ENCODE peak calls at places on chromosomes 7 and 10, in four cellular contexts. One of them, this sample, is unnamed.

GRCh38 chr7:131021902-131022301 is 287.9 kb upstream of the KLF14 start:
- DNase-seq in aorta: no peak
- DNase-seq in stimulated activated CD4-positive, alpha-beta T cell treated with anti-CD3 and anti-CD28 coated beads, Interleukin-12 subunit alpha, Interleukin-12 subunit beta, amount 100 ng/mL, for 4 hours: no peak
- DNase-seq in NCI-H2081: no peak
- DNase-seq in this sample: no peak

GRCh38 chr7:824106-824505 is 8.2 kb upstream of the SUN1 start:
- DNase-seq in aorta: no peak
- DNase-seq in stimulated activated CD4-positive, alpha-beta T cell treated with anti-CD3 and anti-CD28 coated beads, Interleukin-12 subunit alpha, Interleukin-12 subunit beta, amount 100 ng/mL, for 4 hours: no peak
- DNase-seq in NCI-H2081: no peak
- DNase-seq in this sample: no peak

GRCh38 chr10:73892314-73893080 is 18.1 kb upstream of the CAMK2G start:
- DNase-seq in aorta: no peak
- DNase-seq in stimulated activated CD4-positive, alpha-beta T cell treated with anti-CD3 and anti-CD28 coated beads, Interleukin-12 subunit alpha, Interleukin-12 subunit beta, amount 100 ng/mL, for 4 hours: no peak
- DNase-seq in NCI-H2081: no peak
- DNase-seq in this sample: no peak

GRCh38 chr7:842436-843031 is 10.3 kb downstream of the SUN1 start:
- DNase-seq in aorta: no peak
- DNase-seq in stimulated activated CD4-positive, alpha-beta T cell treated with anti-CD3 and anti-CD28 coated beads, Interleukin-12 subunit alpha, Interleukin-12 subunit beta, amount 100 ng/mL, for 4 hours: no peak
- DNase-seq in NCI-H2081: peak; percentile 13
- DNase-seq in this sample: no peak

GRCh38 chr10:46268076-46268881 is 18.5 kb upstream of the ANTXRL start:
- DNase-seq in aorta: no peak
- DNase-seq in stimulated activated CD4-positive, alpha-beta T cell treated with anti-CD3 and anti-CD28 coated beads, Interleukin-12 subunit alpha, Interleukin-12 subunit beta, amount 100 ng/mL, for 4 hours: peak; percentile 40
- DNase-seq in NCI-H2081: no peak
- DNase-seq in this sample: no peak

GRCh38 chr7:44293561-44294324 is 31.7 kb downstream of the CAMK2B start:
- DNase-seq in aorta: peak; percentile 42
- DNase-seq in stimulated activated CD4-positive, alpha-beta T cell treated with anti-CD3 and anti-CD28 coated beads, Interleukin-12 subunit alpha, Interleukin-12 subunit beta, amount 100 ng/mL, for 4 hours: no peak
- DNase-seq in NCI-H2081: no peak
- DNase-seq in this sample: no peak

GRCh38 chr10:108578258-108578657 is 1345.1 kb downstream of the XPNPEP1 start:
- DNase-seq in aorta: no peak
- DNase-seq in stimulated activated CD4-positive, alpha-beta T cell treated with anti-CD3 and anti-CD28 coated beads, Interleukin-12 subunit alpha, Interleukin-12 subunit beta, amount 100 ng/mL, for 4 hours: no peak
- DNase-seq in NCI-H2081: no peak
- DNase-seq in this sample: no peak

GRCh38 chr10:30039988-30040387 is 19.4 kb downstream of the JCAD start:
- DNase-seq in aorta: no peak
- DNase-seq in stimulated activated CD4-positive, alpha-beta T cell treated with anti-CD3 and anti-CD28 coated beads, Interleukin-12 subunit alpha, Interleukin-12 subunit beta, amount 100 ng/mL, for 4 hours: no peak
- DNase-seq in NCI-H2081: no peak
- DNase-seq in this sample: no peak

GRCh38 chr7:27211694-27212316 is 11.9 kb upstream of the HOXA13 start:
- DNase-seq in aorta: no peak
- DNase-seq in stimulated activated CD4-positive, alpha-beta T cell treated with anti-CD3 and anti-CD28 coated beads, Interleukin-12 subunit alpha, Interleukin-12 subunit beta, amount 100 ng/mL, for 4 hours: no peak
- DNase-seq in NCI-H2081: no peak
- DNase-seq in this sample: no peak

GRCh38 chr7:150937848-150938561 is 40.1 kb downstream of the KCNH2 start:
- DNase-seq in aorta: peak; percentile 74
- DNase-seq in stimulated activated CD4-positive, alpha-beta T cell treated with anti-CD3 and anti-CD28 coated beads, Interleukin-12 subunit alpha, Interleukin-12 subunit beta, amount 100 ng/mL, for 4 hours: peak; percentile 27
- DNase-seq in NCI-H2081: peak; percentile 48
- DNase-seq in this sample: no peak

GRCh38 chr7:78379148-78379547 is 580.6 kb downstream of the PHTF2 start:
- DNase-seq in aorta: no peak
- DNase-seq in stimulated activated CD4-positive, alpha-beta T cell treated with anti-CD3 and anti-CD28 coated beads, Interleukin-12 subunit alpha, Interleukin-12 subunit beta, amount 100 ng/mL, for 4 hours: no peak
- DNase-seq in NCI-H2081: no peak
- DNase-seq in this sample: no peak

GRCh38 chr10:129853236-129853946 is 110.7 kb downstream of the EBF3 start:
- DNase-seq in aorta: no peak
- DNase-seq in stimulated activated CD4-positive, alpha-beta T cell treated with anti-CD3 and anti-CD28 coated beads, Interleukin-12 subunit alpha, Interleukin-12 subunit beta, amount 100 ng/mL, for 4 hours: no peak
- DNase-seq in NCI-H2081: no peak
- DNase-seq in this sample: no peak

GRCh38 chr7:28329616-28330373 is 82.5 kb upstream of the CREB5 start:
- DNase-seq in aorta: no peak
- DNase-seq in stimulated activated CD4-positive, alpha-beta T cell treated with anti-CD3 and anti-CD28 coated beads, Interleukin-12 subunit alpha, Interleukin-12 subunit beta, amount 100 ng/mL, for 4 hours: no peak
- DNase-seq in NCI-H2081: peak; percentile 84
- DNase-seq in this sample: no peak

GRCh38 chr7:37265876-37266275 is 182.8 kb downstream of the ELMO1 start:
- DNase-seq in aorta: no peak
- DNase-seq in stimulated activated CD4-positive, alpha-beta T cell treated with anti-CD3 and anti-CD28 coated beads, Interleukin-12 subunit alpha, Interleukin-12 subunit beta, amount 100 ng/mL, for 4 hours: no peak
- DNase-seq in NCI-H2081: no peak
- DNase-seq in this sample: no peak

GRCh38 chr10:92691591-92692084 is 1.9 kb downstream of the HHEX start:
- DNase-seq in aorta: peak; percentile 80
- DNase-seq in stimulated activated CD4-positive, alpha-beta T cell treated with anti-CD3 and anti-CD28 coated beads, Interleukin-12 subunit alpha, Interleukin-12 subunit beta, amount 100 ng/mL, for 4 hours: no peak
- DNase-seq in NCI-H2081: no peak
- DNase-seq in this sample: peak; percentile 24

GRCh38 chr10:17200035-17200884 is 1.2 kb downstream of the TRDMT1 start:
- DNase-seq in aorta: no peak
- DNase-seq in stimulated activated CD4-positive, alpha-beta T cell treated with anti-CD3 and anti-CD28 coated beads, Interleukin-12 subunit alpha, Interleukin-12 subunit beta, amount 100 ng/mL, for 4 hours: no peak
- DNase-seq in NCI-H2081: no peak
- DNase-seq in this sample: peak; percentile 16

GRCh38 chr10:126458453-126458852 is 70.2 kb upstream of the ADAM12 start:
- DNase-seq in aorta: no peak
- DNase-seq in stimulated activated CD4-positive, alpha-beta T cell treated with anti-CD3 and anti-CD28 coated beads, Interleukin-12 subunit alpha, Interleukin-12 subunit beta, amount 100 ng/mL, for 4 hours: no peak
- DNase-seq in NCI-H2081: no peak
- DNase-seq in this sample: no peak

GRCh38 chr10:78829570-78829969 is 239.2 kb upstream of the ZMIZ1 start:
- DNase-seq in aorta: no peak
- DNase-seq in stimulated activated CD4-positive, alpha-beta T cell treated with anti-CD3 and anti-CD28 coated beads, Interleukin-12 subunit alpha, Interleukin-12 subunit beta, amount 100 ng/mL, for 4 hours: no peak
- DNase-seq in NCI-H2081: no peak
- DNase-seq in this sample: no peak

GRCh38 chr10:132696204-132696603 is 89.7 kb downstream of the NKX6-2 start:
- DNase-seq in aorta: peak; percentile 21
- DNase-seq in stimulated activated CD4-positive, alpha-beta T cell treated with anti-CD3 and anti-CD28 coated beads, Interleukin-12 subunit alpha, Interleukin-12 subunit beta, amount 100 ng/mL, for 4 hours: no peak
- DNase-seq in NCI-H2081: no peak
- DNase-seq in this sample: no peak

GRCh38 chr7:150898475-150899011 is 46.2 kb downstream of the AOC1 start:
- DNase-seq in aorta: peak; percentile 94
- DNase-seq in stimulated activated CD4-positive, alpha-beta T cell treated with anti-CD3 and anti-CD28 coated beads, Interleukin-12 subunit alpha, Interleukin-12 subunit beta, amount 100 ng/mL, for 4 hours: peak; percentile 79
- DNase-seq in NCI-H2081: peak; percentile 80
- DNase-seq in this sample: peak; percentile 45

GRCh38 chr10:115171392-115171960 is 78.3 kb downstream of the ATRNL1 start:
- DNase-seq in aorta: no peak
- DNase-seq in stimulated activated CD4-positive, alpha-beta T cell treated with anti-CD3 and anti-CD28 coated beads, Interleukin-12 subunit alpha, Interleukin-12 subunit beta, amount 100 ng/mL, for 4 hours: no peak
- DNase-seq in NCI-H2081: no peak
- DNase-seq in this sample: no peak

This sample was measured in putamen.